ENCODE peak calls at places on chromosomes 12 and 14, in four cellular contexts. D is sigmoid colon, I is stomach, H is pancreas. Y is an unnamed sample.

GRCh38 chr12:76866146-76866545 is 12.7 kb downstream of the CSRP2 start:
- DNase-seq in H (no peak), I (no peak), D (no peak), Y (no peak)

GRCh38 chr12:92466391-92467305 is 236.1 kb upstream of the PLEKHG7 start:
- DNase-seq in I (no peak), H (peak; percentile 20), D (no peak), Y (no peak)

GRCh38 chr12:18139989-18140596 is 50.1 kb upstream of the RERGL start:
- DNase-seq in I (no peak), H (no peak), D (no peak), Y (no peak)

GRCh38 chr12:57735952-57736742 is 2.4 kb downstream of the AGAP2 start:
- DNase-seq in D (no peak), I (no peak), H (no peak), Y (no peak)

GRCh38 chr14:104316723-104317499 is 178.5 kb downstream of the KIF26A start:
- DNase-seq in H (no peak), D (no peak), I (peak; percentile 9), Y (no peak)

GRCh38 chr14:95291859-95292542 is 27.7 kb downstream of the CLMN start:
- DNase-seq in H (peak; percentile 75), D (peak; percentile 81), I (peak; percentile 63), Y (no peak)

GRCh38 chr12:124995200-124995961 is 1.9 kb downstream of the BRI3BP start:
- DNase-seq in H (no peak), D (no peak), I (no peak), Y (no peak)

GRCh38 chr14:101033446-101034165 is 130.1 kb upstream of the RTL1 start:
- DNase-seq in D (peak; percentile 29), H (no peak), I (no peak), Y (no peak)

GRCh38 chr12:91732086-91732485 is 413.6 kb downstream of the BTG1 start:
- DNase-seq in I (no peak), H (no peak), D (no peak), Y (no peak)

GRCh38 chr14:78705989-78706388 is 535.8 kb downstream of the NRXN3 start:
- DNase-seq in I (no peak), D (no peak), H (no peak), Y (no peak)

GRCh38 chr12:45050331-45050750 is 558 bp downstream of the DBX2 start:
- DNase-seq in D (no peak), H (no peak), I (no peak), Y (no peak)

GRCh38 chr12:1593232-1594044 is 943 bp downstream of the FBXL14 start:
- DNase-seq in I (peak; percentile 68), D (peak; percentile 78), H (peak; percentile 67), Y (peak; percentile 51)

GRCh38 chr12:63916561-63917476 is 72.3 kb downstream of the SRGAP1 start:
- DNase-seq in I (no peak), H (no peak), D (no peak), Y (no peak)

GRCh38 chr12:63917477-63917862 is 73.0 kb downstream of the SRGAP1 start:
- DNase-seq in I (no peak), D (no peak), H (no peak), Y (no peak)

GRCh38 chr12:63915105-63915830 is 70.8 kb downstream of the SRGAP1 start:
- DNase-seq in H (no peak), D (no peak), I (no peak), Y (no peak)

GRCh38 chr12:63911336-63911735 is 66.8 kb downstream of the SRGAP1 start:
- DNase-seq in H (no peak), D (no peak), I (no peak), Y (no peak)

DNA sequence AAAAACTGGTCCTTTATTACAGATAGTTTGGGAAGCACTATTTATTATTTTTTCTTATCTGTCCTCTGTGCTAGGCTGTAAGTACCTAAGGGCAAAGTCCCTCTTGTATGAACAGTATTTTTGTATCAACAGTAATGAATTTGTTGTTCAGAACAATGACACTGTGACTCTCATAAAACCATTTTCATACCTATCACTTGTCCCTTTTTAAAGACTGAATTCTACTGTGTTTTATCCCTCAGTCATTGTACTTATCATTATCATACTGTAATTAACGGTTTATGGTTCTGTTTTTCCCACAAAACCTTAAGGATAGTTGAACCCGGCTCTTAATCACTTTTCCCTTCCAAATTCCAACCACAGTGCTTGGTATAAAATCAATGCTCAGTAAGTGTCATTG is 69.4 kb downstream of the SRGAP1 start:
- DNase-seq in H (no peak), I (no peak), D (no peak), Y (no peak)
- TF ChIP-seq CTCF in H (no peak), I (no peak), D (no peak), Y (no peak)

GRCh38 chr14:32020882-32021281 is 56.2 kb upstream of the ARHGAP5 start:
- DNase-seq in I (no peak), D (no peak), H (no peak), Y (no peak)
- H3K27ac ChIP-seq in I (no peak overlapping the region), D (no peak overlapping the region), H (no peak overlapping the region), Y (no peak overlapping the region)

GRCh38 chr12:132373967-132374820 is 44.8 kb upstream of the GALNT9 start:
- DNase-seq in I (no peak), H (no peak), D (peak; percentile 75), Y (no peak)
- TF ChIP-seq CTCF in I (no peak), H (no peak), D (no peak), Y (no peak)

DNA sequence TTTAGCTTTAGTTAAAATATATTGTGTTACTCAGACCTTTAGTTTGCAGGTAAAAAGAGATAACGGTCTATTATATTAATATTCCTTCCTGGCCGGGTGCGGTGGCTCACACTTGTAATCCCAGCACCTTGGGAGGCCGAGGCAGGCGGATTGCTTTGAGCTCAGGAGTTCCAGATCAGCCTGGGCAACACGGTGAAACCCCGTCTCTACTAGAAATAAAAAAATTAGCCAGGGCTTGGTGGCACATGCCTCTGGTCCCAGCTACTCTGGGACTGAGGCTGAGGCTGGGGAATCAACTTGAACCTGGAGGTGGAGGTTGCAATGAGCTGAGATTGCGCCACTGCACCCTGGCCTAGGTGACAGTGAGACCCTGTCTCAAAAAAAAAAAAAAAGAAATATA is 13.2 kb upstream of the EID3 start:
- DNase-seq in H (no peak), D (no peak), I (no peak), Y (no peak)
- H3K27ac ChIP-seq in H (no peak overlapping the region), D (peak overlapping the region; percentile 98), I (no peak overlapping the region), Y (no peak overlapping the region)

DNA sequence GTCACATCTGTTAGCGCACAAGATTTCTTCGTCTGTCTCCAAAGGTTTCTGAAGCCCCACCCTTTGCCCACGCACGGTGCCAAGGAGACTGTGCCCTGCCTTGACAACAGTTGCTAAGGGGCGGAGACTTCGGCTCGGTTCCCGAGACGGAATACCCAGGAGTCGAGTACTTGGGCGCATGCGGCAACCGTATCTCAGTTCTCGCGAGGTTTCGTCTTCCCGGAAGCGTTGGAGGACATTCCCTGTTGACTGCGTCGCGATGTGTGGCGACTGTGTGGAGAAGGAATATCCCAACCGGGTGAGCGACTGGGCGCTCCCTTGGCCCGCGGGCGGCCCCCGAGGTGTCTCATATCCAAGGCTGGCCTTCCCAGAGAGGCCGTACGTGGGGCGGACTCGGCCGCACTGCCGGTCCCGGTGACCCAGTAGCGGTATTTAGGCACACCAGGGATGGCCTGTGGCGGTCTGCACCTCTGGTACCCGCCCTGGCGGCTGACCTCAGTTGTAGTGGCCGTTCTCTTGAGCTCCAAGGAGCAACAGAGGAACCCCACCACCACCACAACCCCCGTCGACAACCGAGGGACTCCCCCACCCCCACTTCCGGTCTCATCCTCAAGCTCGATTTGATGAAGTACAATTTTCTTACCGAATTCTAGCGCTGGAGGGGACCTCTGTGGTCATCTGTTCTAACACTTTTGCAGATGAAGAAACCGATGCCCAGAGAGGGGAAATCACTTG is at the start of gene CHURC1:
- DNase-seq in D (peak; percentile 99), I (peak; percentile 100), H (peak; percentile 100), Y (peak; percentile 100)
- TF ChIP-seq CTCF in D (no peak), I (no peak), H (no peak), Y (no peak)

DNA sequence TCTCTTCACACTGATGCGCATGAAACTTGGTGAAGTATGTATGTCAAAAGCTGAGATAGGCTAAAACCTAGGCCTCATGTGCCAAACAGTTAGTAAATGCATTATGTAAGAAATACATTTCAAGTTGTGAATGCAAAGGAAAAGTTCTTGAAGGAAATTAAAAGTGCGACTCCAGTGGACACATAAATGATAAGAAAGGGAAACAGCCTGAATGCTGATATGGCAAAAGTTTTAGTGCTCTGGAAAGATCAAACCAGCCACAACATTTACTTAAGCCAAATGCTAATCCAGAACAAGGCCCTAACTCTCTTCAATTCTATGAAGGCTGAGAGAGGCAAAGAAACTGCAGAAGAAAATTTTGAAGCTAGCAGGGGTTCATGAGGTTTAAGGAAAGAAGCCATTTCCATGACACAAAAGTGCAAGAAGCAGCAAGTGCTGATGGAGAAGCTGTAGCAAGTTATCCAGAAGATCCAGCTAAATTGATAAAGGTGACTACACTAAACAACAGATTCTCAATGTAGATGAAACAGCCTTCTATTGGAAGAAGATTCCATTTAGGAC is 74.2 kb downstream of the GARIN6 start:
- DNase-seq in I (no peak), D (no peak), H (no peak), Y (no peak)
- H3K27ac ChIP-seq in I (no peak overlapping the region), D (no peak overlapping the region), H (no peak overlapping the region), Y (no peak overlapping the region)

DNA sequence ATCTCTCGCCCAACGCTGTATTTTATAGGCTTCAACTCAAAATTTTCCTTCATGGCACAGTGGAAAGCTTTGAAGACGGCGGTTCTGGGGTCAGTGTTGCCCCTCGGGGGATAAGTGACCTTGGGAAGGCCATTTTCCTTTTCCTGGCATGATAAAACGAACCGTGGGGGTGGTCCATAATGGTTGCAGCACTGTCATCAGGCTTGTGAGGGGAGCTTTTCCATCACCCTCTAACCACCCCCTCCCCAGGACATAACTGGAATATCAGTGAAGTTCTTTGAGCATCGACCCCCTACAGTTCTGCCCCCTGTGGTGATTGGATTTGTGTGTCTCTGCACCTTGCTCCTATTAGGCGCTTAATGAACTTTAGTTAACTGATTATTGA is 16.0 kb downstream of the FOS start:
- DNase-seq in H (no peak), I (no peak), D (peak; percentile 75), Y (no peak)
- TF ChIP-seq CTCF in H (no peak), I (no peak), D (no peak), Y (no peak)

GRCh38 chr12:49537231-49537708 is 1.6 kb upstream of the KCNH3 start:
- DNase-seq in I (peak; percentile 22), D (no peak), H (no peak), Y (no peak)

GRCh38 chr12:49536526-49537195 is 2.2 kb upstream of the KCNH3 start:
- DNase-seq in D (peak; percentile 40), H (no peak), I (peak; percentile 14), Y (no peak)

GRCh38 chr12:49539406-49540228 is 787 bp downstream of the KCNH3 start:
- DNase-seq in H (no peak), D (peak; percentile 58), I (peak; percentile 22), Y (no peak)

GRCh38 chr12:49538740-49539403 is at the start of gene KCNH3:
- DNase-seq in I (peak; percentile 86), D (peak; percentile 90), H (peak; percentile 80), Y (peak; percentile 83)

GRCh38 chr12:49537709-49538601 is 875 bp upstream of the KCNH3 start:
- DNase-seq in H (no peak), I (peak; percentile 29), D (peak; percentile 56), Y (no peak)
- H3K27ac ChIP-seq in H (no peak overlapping the region), I (no peak overlapping the region), D (no peak overlapping the region), Y (no peak overlapping the region)

GRCh38 chr14:19900999-19901398 is 19.4 kb upstream of the OR4K5 start:
- DNase-seq in I (no peak), D (no peak), H (no peak), Y (no peak)

GRCh38 chr14:19895282-19895681 is 20.3 kb downstream of the OR4K2 start:
- DNase-seq in I (no peak), D (no peak), H (no peak), Y (no peak)
- TF ChIP-seq CTCF in I (no peak), D (no peak), H (no peak), Y (no peak)

Y was measured in lung.